ENCODE peak calls at places on chromosomes 7 and 10, in nine cellular contexts. One of them, this sample, is unnamed.

GRCh38 chr7:46189255-46189790 is 268.3 kb upstream of the IGFBP3 start:
- DNase-seq in SK-N-SH: no peak
- DNase-seq in uterus: no peak
- DNase-seq in ovary: no peak
- DNase-seq in WERI-Rb-1: no peak
- DNase-seq in pancreas: no peak
- DNase-seq in heart right ventricle: no peak
- DNase-seq in endothelial cell of umbilical vein: no peak
- DNase-seq in BJ: no peak
- DNase-seq in this sample: no peak

GRCh38 chr10:14707441-14707840 is 67.3 kb downstream of the FAM107B start:
- DNase-seq in WERI-Rb-1: no peak
- DNase-seq in heart right ventricle: no peak
- DNase-seq in SK-N-SH: peak; percentile 24
- DNase-seq in endothelial cell of umbilical vein: no peak
- DNase-seq in ovary: no peak
- DNase-seq in uterus: no peak
- DNase-seq in BJ: peak; percentile 28
- DNase-seq in pancreas: no peak
- DNase-seq in this sample: no peak

GRCh38 chr10:84308481-84309304 is 19.7 kb upstream of the CCSER2 start:
- DNase-seq in endothelial cell of umbilical vein: peak; percentile 93
- DNase-seq in SK-N-SH: peak; percentile 58
- DNase-seq in uterus: no peak
- DNase-seq in WERI-Rb-1: no peak
- DNase-seq in heart right ventricle: peak; percentile 60
- DNase-seq in BJ: no peak
- DNase-seq in pancreas: no peak
- DNase-seq in ovary: no peak
- DNase-seq in this sample: no peak

GRCh38 chr10:14971867-14972448 is 12.8 kb downstream of the MEIG1 start:
- DNase-seq in ovary: no peak
- DNase-seq in heart right ventricle: no peak
- DNase-seq in WERI-Rb-1: peak; percentile 33
- DNase-seq in pancreas: no peak
- DNase-seq in SK-N-SH: no peak
- DNase-seq in BJ: no peak
- DNase-seq in endothelial cell of umbilical vein: peak; percentile 33
- DNase-seq in uterus: no peak
- DNase-seq in this sample: no peak

GRCh38 chr10:72875250-72876055 is 18.1 kb upstream of the OIT3 start:
- DNase-seq in pancreas: no peak
- DNase-seq in BJ: no peak
- DNase-seq in WERI-Rb-1: no peak
- DNase-seq in SK-N-SH: peak; percentile 25
- DNase-seq in endothelial cell of umbilical vein: peak; percentile 66
- DNase-seq in heart right ventricle: no peak
- DNase-seq in ovary: no peak
- DNase-seq in uterus: no peak
- DNase-seq in this sample: no peak

GRCh38 chr10:28661035-28661434 is 16.3 kb upstream of the BAMBI start:
- DNase-seq in ovary: no peak
- DNase-seq in WERI-Rb-1: no peak
- DNase-seq in BJ: peak; percentile 51
- DNase-seq in uterus: no peak
- DNase-seq in heart right ventricle: no peak
- DNase-seq in SK-N-SH: no peak
- DNase-seq in endothelial cell of umbilical vein: no peak
- DNase-seq in pancreas: no peak
- DNase-seq in this sample: no peak

GRCh38 chr7:75727881-75728592 is 10.7 kb downstream of the HIP1 start:
- DNase-seq in pancreas: peak; percentile 61
- DNase-seq in heart right ventricle: no peak
- DNase-seq in BJ: no peak
- DNase-seq in SK-N-SH: no peak
- DNase-seq in endothelial cell of umbilical vein: peak; percentile 28
- DNase-seq in WERI-Rb-1: no peak
- DNase-seq in uterus: peak; percentile 19
- DNase-seq in ovary: peak; percentile 43
- DNase-seq in this sample: peak; percentile 93

GRCh38 chr10:30041394-30042105 is 17.8 kb downstream of the JCAD start:
- DNase-seq in uterus: no peak
- DNase-seq in BJ: no peak
- DNase-seq in heart right ventricle: no peak
- DNase-seq in SK-N-SH: no peak
- DNase-seq in WERI-Rb-1: no peak
- DNase-seq in ovary: no peak
- DNase-seq in endothelial cell of umbilical vein: peak; percentile 96
- DNase-seq in pancreas: no peak
- DNase-seq in this sample: no peak

GRCh38 chr7:74033372-74034311 is 5.7 kb downstream of the ELN start:
- DNase-seq in ovary: peak; percentile 66
- DNase-seq in pancreas: peak; percentile 88
- DNase-seq in heart right ventricle: peak; percentile 77
- DNase-seq in endothelial cell of umbilical vein: no peak
- DNase-seq in SK-N-SH: peak; percentile 97
- DNase-seq in BJ: no peak
- DNase-seq in uterus: peak; percentile 82
- DNase-seq in WERI-Rb-1: no peak
- DNase-seq in this sample: peak; percentile 47

GRCh38 chr10:101903827-101904520 is 60.4 kb upstream of the KCNIP2 start:
- DNase-seq in endothelial cell of umbilical vein: no peak
- DNase-seq in ovary: no peak
- DNase-seq in SK-N-SH: no peak
- DNase-seq in BJ: no peak
- DNase-seq in WERI-Rb-1: peak; percentile 47
- DNase-seq in pancreas: no peak
- DNase-seq in heart right ventricle: no peak
- DNase-seq in uterus: no peak
- DNase-seq in this sample: no peak

GRCh38 chr7:137865764-137866163 is 19.0 kb upstream of the DGKI start:
- DNase-seq in WERI-Rb-1: no peak
- DNase-seq in SK-N-SH: no peak
- DNase-seq in heart right ventricle: no peak
- DNase-seq in BJ: no peak
- DNase-seq in ovary: no peak
- DNase-seq in uterus: no peak
- DNase-seq in endothelial cell of umbilical vein: no peak
- DNase-seq in pancreas: no peak
- DNase-seq in this sample: no peak

GRCh38 chr7:1325646-1326510 is 93.2 kb downstream of the UNCX start:
- DNase-seq in BJ: no peak
- DNase-seq in uterus: no peak
- DNase-seq in heart right ventricle: no peak
- DNase-seq in pancreas: no peak
- DNase-seq in WERI-Rb-1: peak; percentile 10
- DNase-seq in SK-N-SH: peak; percentile 51
- DNase-seq in ovary: no peak
- DNase-seq in endothelial cell of umbilical vein: no peak
- DNase-seq in this sample: no peak

GRCh38 chr7:149819961-149820340 is 18.2 kb upstream of the ZNF862 start:
- DNase-seq in pancreas: peak; percentile 3
- DNase-seq in heart right ventricle: no peak
- DNase-seq in WERI-Rb-1: no peak
- DNase-seq in SK-N-SH: no peak
- DNase-seq in ovary: no peak
- DNase-seq in uterus: no peak
- DNase-seq in endothelial cell of umbilical vein: no peak
- DNase-seq in BJ: no peak
- DNase-seq in this sample: no peak
- H3K27me3 ChIP-seq in pancreas: no peaks in the 10 kb centered on the region
- H3K27me3 ChIP-seq in heart right ventricle: no peaks in the 10 kb centered on the region
- H3K27me3 ChIP-seq in WERI-Rb-1: no peaks in the 10 kb centered on the region
- H3K27me3 ChIP-seq in SK-N-SH: peaks cover 8% of the 10 kb centered on the region
- H3K27me3 ChIP-seq in ovary: no peaks in the 10 kb centered on the region
- H3K27me3 ChIP-seq in uterus: no peaks in the 10 kb centered on the region
- H3K27me3 ChIP-seq in endothelial cell of umbilical vein: no peaks in the 10 kb centered on the region
- H3K27me3 ChIP-seq in BJ: no peaks in the 10 kb centered on the region
- H3K27me3 ChIP-seq in this sample: no peaks in the 10 kb centered on the region

GRCh38 chr7:151091988-151092387 is 5.7 kb downstream of the AGAP3 start:
- DNase-seq in WERI-Rb-1: no peak
- DNase-seq in uterus: no peak
- DNase-seq in SK-N-SH: no peak
- DNase-seq in BJ: no peak
- DNase-seq in ovary: no peak
- DNase-seq in endothelial cell of umbilical vein: no peak
- DNase-seq in heart right ventricle: no peak
- DNase-seq in pancreas: peak; percentile 25
- DNase-seq in this sample: no peak

GRCh38 chr7:151093748-151094147 is 7.5 kb downstream of the AGAP3 start:
- DNase-seq in BJ: no peak
- DNase-seq in ovary: no peak
- DNase-seq in SK-N-SH: no peak
- DNase-seq in endothelial cell of umbilical vein: no peak
- DNase-seq in heart right ventricle: no peak
- DNase-seq in pancreas: peak; percentile 22
- DNase-seq in uterus: no peak
- DNase-seq in WERI-Rb-1: no peak
- DNase-seq in this sample: no peak

GRCh38 chr7:151091003-151091402 is 4.7 kb downstream of the AGAP3 start:
- DNase-seq in BJ: no peak
- DNase-seq in WERI-Rb-1: no peak
- DNase-seq in SK-N-SH: no peak
- DNase-seq in heart right ventricle: no peak
- DNase-seq in ovary: no peak
- DNase-seq in uterus: no peak
- DNase-seq in pancreas: peak; percentile 28
- DNase-seq in endothelial cell of umbilical vein: no peak
- DNase-seq in this sample: no peak

GRCh38 chr7:151089893-151090730 is 3.8 kb downstream of the AGAP3 start:
- DNase-seq in pancreas: peak; percentile 59
- DNase-seq in ovary: no peak
- DNase-seq in uterus: no peak
- DNase-seq in endothelial cell of umbilical vein: peak; percentile 24
- DNase-seq in SK-N-SH: no peak
- DNase-seq in WERI-Rb-1: peak; percentile 67
- DNase-seq in heart right ventricle: no peak
- DNase-seq in BJ: no peak
- DNase-seq in this sample: no peak

GRCh38 chr7:151091431-151091830 is 5.2 kb downstream of the AGAP3 start:
- DNase-seq in SK-N-SH: no peak
- DNase-seq in BJ: no peak
- DNase-seq in ovary: no peak
- DNase-seq in heart right ventricle: no peak
- DNase-seq in WERI-Rb-1: peak; percentile 54
- DNase-seq in uterus: no peak
- DNase-seq in pancreas: peak; percentile 50
- DNase-seq in endothelial cell of umbilical vein: peak; percentile 26
- DNase-seq in this sample: no peak
- H3K36me3 ChIP-seq in SK-N-SH: no peaks in the 10 kb centered on the region
- H3K36me3 ChIP-seq in BJ: peaks cover 4% of the 10 kb centered on the region
- H3K36me3 ChIP-seq in ovary: no peaks in the 10 kb centered on the region
- H3K36me3 ChIP-seq in heart right ventricle: peaks cover 3% of the 10 kb centered on the region
- H3K36me3 ChIP-seq in WERI-Rb-1: peaks cover 57% of the 10 kb centered on the region
- H3K36me3 ChIP-seq in uterus: no peaks in the 10 kb centered on the region
- H3K36me3 ChIP-seq in pancreas: no peaks in the 10 kb centered on the region
- H3K36me3 ChIP-seq in endothelial cell of umbilical vein: no peaks in the 10 kb centered on the region
- H3K36me3 ChIP-seq in this sample: peaks cover 3% of the 10 kb centered on the region

DNA sequence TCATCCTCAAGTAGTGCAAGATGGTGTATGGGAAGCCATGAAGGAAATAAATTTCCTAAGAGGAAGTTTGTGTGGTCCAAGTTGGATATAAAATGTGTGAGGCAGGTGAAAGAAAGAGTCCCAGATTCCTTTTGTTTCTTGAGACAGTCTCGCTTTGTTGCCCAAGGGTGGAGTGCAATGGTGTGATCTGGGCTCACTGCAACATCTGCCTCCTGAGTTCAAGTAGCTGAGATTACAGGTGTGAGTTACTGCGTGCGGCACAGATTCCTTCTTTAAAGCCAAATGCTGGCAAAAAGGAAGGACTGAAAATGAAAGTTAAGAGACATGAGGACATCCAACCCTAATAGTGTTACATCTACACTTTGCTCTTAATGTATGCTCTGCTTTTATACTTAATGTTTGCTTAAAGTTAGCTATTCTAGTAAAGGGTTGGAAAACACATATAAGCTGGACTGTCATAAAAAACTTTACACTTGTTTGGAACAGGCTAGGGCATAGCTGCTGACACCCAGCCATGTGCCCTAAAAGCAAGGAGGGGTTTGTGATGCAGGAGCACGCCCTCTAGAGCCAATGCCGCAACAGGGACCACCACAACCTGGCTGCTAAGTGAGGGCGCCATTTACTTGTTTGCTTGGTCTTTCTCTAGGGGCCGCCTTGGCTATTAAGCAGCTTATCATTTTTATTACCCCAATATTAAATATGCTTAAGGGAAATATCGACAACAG is 34.5 kb downstream of the CLEC2L start:
- DNase-seq in endothelial cell of umbilical vein: no peak
- DNase-seq in heart right ventricle: no peak
- DNase-seq in BJ: no peak
- DNase-seq in SK-N-SH: no peak
- DNase-seq in WERI-Rb-1: no peak
- DNase-seq in uterus: no peak
- DNase-seq in ovary: no peak
- DNase-seq in pancreas: no peak
- DNase-seq in this sample: no peak
- TF ChIP-seq CTCF in endothelial cell of umbilical vein: no peak
- TF ChIP-seq CTCF in heart right ventricle: no peak
- TF ChIP-seq CTCF in BJ: no peak
- TF ChIP-seq CTCF in SK-N-SH: no peak
- TF ChIP-seq CTCF in WERI-Rb-1: peak; percentile 24
- TF ChIP-seq CTCF in uterus: no peak
- TF ChIP-seq CTCF in ovary: no peak
- TF ChIP-seq CTCF in pancreas: no peak
- TF ChIP-seq CTCF in this sample: no peak

GRCh38 chr7:22561895-22562593 is 62.1 kb upstream of the STEAP1B start:
- DNase-seq in pancreas: no peak
- DNase-seq in ovary: no peak
- DNase-seq in BJ: no peak
- DNase-seq in WERI-Rb-1: no peak
- DNase-seq in heart right ventricle: no peak
- DNase-seq in endothelial cell of umbilical vein: peak; percentile 20
- DNase-seq in SK-N-SH: no peak
- DNase-seq in uterus: no peak
- DNase-seq in this sample: peak; percentile 17

GRCh38 chr7:22563115-22563514 is 63.1 kb upstream of the STEAP1B start:
- DNase-seq in ovary: no peak
- DNase-seq in WERI-Rb-1: no peak
- DNase-seq in pancreas: no peak
- DNase-seq in BJ: no peak
- DNase-seq in endothelial cell of umbilical vein: peak; percentile 68
- DNase-seq in heart right ventricle: peak; percentile 44
- DNase-seq in SK-N-SH: no peak
- DNase-seq in uterus: no peak
- DNase-seq in this sample: peak; percentile 28

GRCh38 chr7:22557167-22557566 is 57.2 kb upstream of the STEAP1B start:
- DNase-seq in uterus: no peak
- DNase-seq in pancreas: no peak
- DNase-seq in SK-N-SH: no peak
- DNase-seq in endothelial cell of umbilical vein: no peak
- DNase-seq in BJ: no peak
- DNase-seq in ovary: no peak
- DNase-seq in WERI-Rb-1: no peak
- DNase-seq in heart right ventricle: no peak
- DNase-seq in this sample: no peak

GRCh38 chr7:22561356-22561755 is 61.4 kb upstream of the STEAP1B start:
- DNase-seq in BJ: peak; percentile 95
- DNase-seq in pancreas: peak; percentile 63
- DNase-seq in uterus: peak; percentile 74
- DNase-seq in SK-N-SH: no peak
- DNase-seq in WERI-Rb-1: no peak
- DNase-seq in endothelial cell of umbilical vein: peak; percentile 96
- DNase-seq in heart right ventricle: peak; percentile 86
- DNase-seq in ovary: peak; percentile 77
- DNase-seq in this sample: peak; percentile 70

GRCh38 chr7:22559829-22560489 is 60.0 kb upstream of the STEAP1B start:
- DNase-seq in ovary: peak; percentile 75
- DNase-seq in pancreas: peak; percentile 55
- DNase-seq in BJ: no peak
- DNase-seq in WERI-Rb-1: peak; percentile 69
- DNase-seq in endothelial cell of umbilical vein: peak; percentile 85
- DNase-seq in heart right ventricle: peak; percentile 82
- DNase-seq in SK-N-SH: peak; percentile 77
- DNase-seq in uterus: peak; percentile 71
- DNase-seq in this sample: peak; percentile 69
- H3K27me3 ChIP-seq in ovary: no peaks in the 10 kb centered on the region
- H3K27me3 ChIP-seq in pancreas: no peaks in the 10 kb centered on the region
- H3K27me3 ChIP-seq in BJ: no peaks in the 10 kb centered on the region
- H3K27me3 ChIP-seq in WERI-Rb-1: no peaks in the 10 kb centered on the region
- H3K27me3 ChIP-seq in endothelial cell of umbilical vein: no peaks in the 10 kb centered on the region
- H3K27me3 ChIP-seq in heart right ventricle: no peaks in the 10 kb centered on the region
- H3K27me3 ChIP-seq in SK-N-SH: peaks cover 21% of the 10 kb centered on the region
- H3K27me3 ChIP-seq in uterus: no peaks in the 10 kb centered on the region
- H3K27me3 ChIP-seq in this sample: no peaks in the 10 kb centered on the region

This sample was measured in lung.